ENCODE peak calls at places on chromosomes 2 and 18, in ten cellular contexts. X, T, K, F, D, N, V, G, R and H are unnamed samples.

GRCh38 chr2:52976132-52976949 is 791.3 kb upstream of the CHAC2 start:
- DNase-seq in F (peak), N (no peak), G (peak), R (no peak), T (no peak), X (no peak), K (no peak), V (peak), D (peak), H (no peak)

GRCh38 chr2:109467701-109468100 is 146.1 kb downstream of the SEPTIN10 start:
- DNase-seq in F (no peak), T (peak), X (no peak), V (no peak), K (no peak), D (no peak), G (no peak), R (no peak), N (no peak), H (no peak)

GRCh38 chr2:197599285-197599965 is 76.0 kb downstream of the RFTN2 start:
- DNase-seq in V (peak), K (peak), G (peak), T (no peak), N (no peak), F (peak), R (no peak), D (peak), X (no peak), H (no peak)

GRCh38 chr18:70243131-70243530 is 37.6 kb upstream of the RTTN start:
- DNase-seq in G (peak), T (no peak), K (no peak), N (peak), R (peak), D (no peak), F (no peak), X (no peak), V (peak), H (no peak)

GRCh38 chr2:191691016-191691725 is 13.2 kb downstream of the NABP1 start:
- DNase-seq in V (peak), N (peak), R (peak), X (no peak), T (no peak), F (peak), G (peak), D (peak), K (peak), H (peak)

GRCh38 chr18:69947361-69948106 is at the start of gene CD226:
- DNase-seq in F (no peak), D (no peak), N (no peak), T (no peak), K (peak), R (no peak), X (no peak), G (no peak), V (no peak), H (no peak)

GRCh38 chr2:120858361-120858760 is 122.7 kb downstream of the GLI2 start:
- DNase-seq in N (no peak), F (no peak), R (no peak), X (no peak), D (no peak), G (no peak), K (no peak), V (no peak), T (peak), H (no peak)

GRCh38 chr2:39118786-39119499 is 1.9 kb downstream of the SOS1 start:
- DNase-seq in T (no peak), G (no peak), D (peak), N (no peak), K (no peak), V (no peak), X (no peak), F (peak), R (no peak), H (no peak)

GRCh38 chr18:25701821-25702220 is 349.9 kb upstream of the ZNF521 start:
- DNase-seq in D (no peak), V (no peak), K (no peak), G (no peak), N (no peak), X (no peak), F (no peak), T (no peak), R (no peak), H (no peak)

GRCh38 chr2:8661235-8661634 is 20.6 kb upstream of the ID2 start:
- DNase-seq in K (no peak), D (no peak), F (no peak), R (no peak), X (no peak), V (no peak), G (no peak), N (no peak), T (no peak), H (no peak)

GRCh38 chr2:54632733-54633692 is 90.4 kb upstream of the EML6 start:
- DNase-seq in N (no peak), K (no peak), R (no peak), T (no peak), G (peak), D (peak), X (peak), V (no peak), F (peak), H (no peak)

GRCh38 chr18:31206787-31207381 is 44.2 kb upstream of the DSC1 start:
- DNase-seq in G (peak), T (no peak), F (no peak), X (peak), N (no peak), D (peak), K (no peak), R (peak), V (peak), H (peak)

GRCh38 chr2:222797871-222798270 is 63.0 kb upstream of the ACSL3 start:
- DNase-seq in N (no peak), R (no peak), T (no peak), K (no peak), F (no peak), V (no peak), X (no peak), D (no peak), G (no peak), H (no peak)

GRCh38 chr2:105291981-105292380 is 37.6 kb downstream of the TGFBRAP1 start:
- DNase-seq in T (no peak), K (no peak), R (no peak), N (no peak), F (no peak), D (no peak), G (no peak), V (no peak), X (no peak), H (no peak)

GRCh38 chr2:231056453-231057416 is at the start of gene PSMD1:
- DNase-seq in K (peak), V (peak), T (peak), G (peak), F (peak), D (peak), X (peak), N (peak), R (peak), H (peak)

GRCh38 chr2:175282300-175282699 is 100.8 kb upstream of the ATP5MC3 start:
- DNase-seq in R (no peak), N (peak), G (peak), X (no peak), F (peak), T (no peak), V (peak), D (peak), K (peak), H (no peak)

GRCh38 chr2:216643986-216644662 is 10.9 kb downstream of the IGFBP2 start:
- DNase-seq in R (peak), K (no peak), D (no peak), N (no peak), G (no peak), F (no peak), X (no peak), T (no peak), V (no peak), H (no peak)

GRCh38 chr2:78408795-78409118 is 616.7 kb upstream of the REG3G start:
- DNase-seq in N (no peak), T (no peak), K (no peak), R (no peak), V (no peak), X (no peak), D (no peak), F (no peak), G (no peak), H (no peak)

GRCh38 chr2:134289225-134289624 is 35.4 kb downstream of the MGAT5 start:
- DNase-seq in R (no peak), T (no peak), G (no peak), K (peak), D (no peak), V (no peak), X (no peak), F (no peak), N (no peak), H (no peak)

GRCh38 chr18:67211646-67212045 is 304.9 kb downstream of the DSEL start:
- DNase-seq in K (no peak), V (no peak), D (peak), T (no peak), G (no peak), N (no peak), R (no peak), F (peak), X (no peak), H (no peak)

GRCh38 chr2:219116776-219117646 is 43.6 kb downstream of the NHEJ1 start:
- DNase-seq in V (no peak), R (peak), T (no peak), D (no peak), K (no peak), X (no peak), N (no peak), G (no peak), F (no peak), H (no peak)

GRCh38 chr2:102771114-102771513 is 9.3 kb downstream of the TMEM182 start:
- DNase-seq in V (no peak), D (no peak), N (no peak), K (no peak), T (no peak), G (no peak), R (no peak), F (no peak), X (no peak), H (no peak)

GRCh38 chr2:20225294-20226151 is 593 bp upstream of the SDC1 start:
- DNase-seq in R (peak), V (peak), D (peak), K (no peak), T (peak), N (peak), F (peak), G (peak), X (no peak), H (peak)

GRCh38 chr2:64748147-64748546 is 94.4 kb upstream of the SERTAD2 start:
- DNase-seq in N (no peak), K (no peak), V (no peak), D (no peak), X (no peak), R (no peak), G (no peak), T (no peak), F (no peak), H (no peak)
- H3K4me3 ChIP-seq in N (no peak), K (no peak), V (peak), D (no peak), X (no peak), R (no peak), G (no peak), T (no peak), F (no peak), H (no peak)

GRCh38 chr2:119338826-119339561 is 27.6 kb downstream of the C2orf76 start:
- DNase-seq in G (no peak), X (no peak), K (peak), V (no peak), T (no peak), F (no peak), R (no peak), D (no peak), N (no peak), H (peak)
- H3K4me3 ChIP-seq in G (no peak), X (no peak), K (no peak), V (no peak), T (no peak), F (no peak), R (no peak), D (no peak), N (no peak), H (no peak)

GRCh38 chr2:45466045-45466444 is 145.0 kb downstream of the SRBD1 start:
- DNase-seq in N (no peak), K (no peak), V (no peak), F (no peak), X (no peak), T (no peak), D (no peak), G (no peak), R (no peak), H (no peak)
- H3K4me3 ChIP-seq in N (no peak), K (no peak), V (no peak), F (no peak), X (no peak), T (no peak), D (no peak), G (no peak), R (no peak), H (no peak)

GRCh38 chr2:164600763-164601162 is 20.5 kb downstream of the GRB14 start:
- DNase-seq in T (no peak), F (peak), G (no peak), V (no peak), X (no peak), R (no peak), D (no peak), N (no peak), K (no peak), H (no peak)
- H3K4me3 ChIP-seq in T (no peak), F (no peak), G (no peak), V (no peak), X (no peak), R (no peak), D (no peak), N (no peak), K (no peak), H (no peak)

GRCh38 chr2:66585616-66586015 is 150.7 kb downstream of the MEIS1 start:
- DNase-seq in F (no peak), K (no peak), X (no peak), V (no peak), R (no peak), G (no peak), N (no peak), D (no peak), T (peak), H (no peak)

GRCh38 chr2:66584011-66584410 is 149.1 kb downstream of the MEIS1 start:
- DNase-seq in T (no peak), R (no peak), D (no peak), K (no peak), V (no peak), G (no peak), F (no peak), N (no peak), X (no peak), H (no peak)

GRCh38 chr2:66582364-66582974 is 147.5 kb downstream of the MEIS1 start:
- DNase-seq in V (no peak), N (no peak), R (no peak), G (no peak), T (peak), K (no peak), F (no peak), X (no peak), D (no peak), H (no peak)

GRCh38 chr2:66581461-66582363 is 146.8 kb downstream of the MEIS1 start:
- DNase-seq in V (no peak), K (no peak), D (no peak), N (no peak), F (no peak), G (no peak), X (no peak), R (no peak), T (peak), H (no peak)

GRCh38 chr2:66582975-66583842 is 148.3 kb downstream of the MEIS1 start:
- DNase-seq in T (peak), D (no peak), V (no peak), R (no peak), G (no peak), X (no peak), N (no peak), K (no peak), F (no peak), H (no peak)
- H3K4me3 ChIP-seq in T (peak), D (peak), V (no peak), R (no peak), G (no peak), X (no peak), N (no peak), K (no peak), F (no peak), H (no peak)